ENCODE peak calls at places on chromosomes 6 and 20, in nine cellular contexts. D is nephron progenitor cell; N is transverse colon; U is Calu3; L is Caco-2; M is GM23338; J is glutamatergic neuron; Q is GM13977; I is activated CD8-positive, alpha-beta T cell treated with anti-CD3 and anti-CD28 coated beads, Interleukin-2, amount 10 ng/mL, durations not matched to agents 7 days and 5 days. C is an unnamed sample.

GRCh38 chr20:59765599-59766177 is 161.3 kb downstream of the PHACTR3 start:
- DNase-seq in Q (no peak), L (peak), N (no peak), U (peak), D (peak), J (no peak), M (peak), I (peak), C (peak)

GRCh38 chr6:27630727-27631613 is 158.1 kb upstream of the ZNF184 start:
- DNase-seq in D (peak), L (peak), Q (peak), N (peak), M (peak), I (peak), U (peak), J (peak), C (peak)

GRCh38 chr6:46501136-46502089 is 10.2 kb upstream of the RCAN2 start:
- DNase-seq in L (no peak), D (no peak), N (no peak), I (no peak), Q (no peak), M (no peak), J (no peak), U (no peak), C (peak)

GRCh38 chr6:52731719-52732118 is 31.6 kb downstream of the GSTA2 start:
- DNase-seq in U (no peak), M (peak), Q (no peak), D (no peak), I (no peak), L (no peak), N (no peak), J (peak), C (no peak)

GRCh38 chr6:7411328-7411727 is 21.7 kb downstream of the RIOK1 start:
- DNase-seq in D (no peak), U (no peak), Q (no peak), M (no peak), L (no peak), J (no peak), I (no peak), N (no peak), C (no peak)

GRCh38 chr20:46056027-46056833 is 27.2 kb downstream of the SLC12A5 start:
- DNase-seq in U (no peak), D (no peak), Q (peak), J (no peak), I (no peak), L (no peak), N (no peak), M (no peak), C (no peak)

GRCh38 chr6:14676084-14676483 is 558.5 kb downstream of the CD83 start:
- DNase-seq in M (no peak), I (no peak), L (no peak), Q (no peak), J (no peak), U (no peak), D (no peak), N (no peak), C (no peak)

GRCh38 chr6:33746036-33746600 is 587 bp downstream of the IP6K3 start:
- DNase-seq in J (peak), M (peak), Q (no peak), I (no peak), D (peak), U (no peak), N (peak), L (no peak), C (peak)

GRCh38 chr6:4916954-4917561 is 86.8 kb downstream of the RPP40 start:
- DNase-seq in J (no peak), M (no peak), N (no peak), U (no peak), L (no peak), I (peak), D (no peak), Q (no peak), C (no peak)

GRCh38 chr20:62360854-62361798 is 6.0 kb downstream of the LAMA5 start:
- DNase-seq in M (peak), I (no peak), Q (no peak), N (no peak), U (peak), D (no peak), J (peak), L (peak), C (peak)

GRCh38 chr20:3847419-3847940 is 846 bp downstream of the MAVS start:
- DNase-seq in J (no peak), U (no peak), D (no peak), L (no peak), N (no peak), Q (peak), M (no peak), I (no peak), C (no peak)

GRCh38 chr6:134422426-134423231 is 104.7 kb upstream of the SGK1 start:
- DNase-seq in Q (no peak), J (no peak), U (no peak), D (no peak), N (no peak), M (no peak), I (no peak), L (no peak), C (peak)

GRCh38 chr6:136706431-136706830 is 85.8 kb downstream of the MAP3K5 start:
- DNase-seq in U (no peak), Q (no peak), D (no peak), I (no peak), L (no peak), J (no peak), N (no peak), M (no peak), C (no peak)

GRCh38 chr6:70527071-70527737 is 39.5 kb upstream of the SDHAF4 start:
- DNase-seq in J (no peak), L (no peak), I (no peak), N (no peak), Q (no peak), M (no peak), D (no peak), U (no peak), C (no peak)

GRCh38 chr6:161272600-161273355 is 1.1 kb downstream of the AGPAT4 start:
- DNase-seq in J (no peak), M (peak), L (no peak), N (no peak), U (peak), D (peak), Q (no peak), I (no peak), C (peak)